ENCODE peak calls at places on chromosomes 1 and 21, in ten cellular contexts. One of them, this sample, is unnamed. For H3K27me3, the result is how much of the 10 kb centered on the place peaks cover.

GRCh38 chr1:109796484-109797305 is 33.0 kb upstream of the EPS8L3 start:
- DNase-seq in ascending aorta: peak
- DNase-seq in MG63: peak
- DNase-seq in mesenchymal stem cell: peak
- DNase-seq in uterus: peak
- DNase-seq in H7: no peak
- DNase-seq in BJ: no peak
- DNase-seq in trophoblast cell: no peak
- DNase-seq in iPS DF 6.9: no peak
- DNase-seq in GM06990: no peak
- DNase-seq in this sample: no peak

GRCh38 chr1:183270541-183271141 is 84.6 kb downstream of the LAMC2 start:
- DNase-seq in BJ: peak
- DNase-seq in H7: no peak
- DNase-seq in iPS DF 6.9: no peak
- DNase-seq in mesenchymal stem cell: peak
- DNase-seq in MG63: peak
- DNase-seq in trophoblast cell: no peak
- DNase-seq in ascending aorta: no peak
- DNase-seq in GM06990: no peak
- DNase-seq in uterus: no peak
- DNase-seq in this sample: no peak

GRCh38 chr21:42539342-42539741 is 25.7 kb downstream of the SLC37A1 start:
- DNase-seq in mesenchymal stem cell: no peak
- DNase-seq in trophoblast cell: no peak
- DNase-seq in H7: no peak
- DNase-seq in ascending aorta: no peak
- DNase-seq in BJ: no peak
- DNase-seq in iPS DF 6.9: no peak
- DNase-seq in GM06990: no peak
- DNase-seq in MG63: no peak
- DNase-seq in uterus: no peak
- DNase-seq in this sample: no peak

GRCh38 chr1:83845437-83846071 is 153.4 kb downstream of the TTLL7 start:
- DNase-seq in trophoblast cell: no peak
- DNase-seq in mesenchymal stem cell: peak
- DNase-seq in uterus: no peak
- DNase-seq in GM06990: no peak
- DNase-seq in MG63: no peak
- DNase-seq in H7: no peak
- DNase-seq in iPS DF 6.9: no peak
- DNase-seq in BJ: no peak
- DNase-seq in ascending aorta: no peak
- DNase-seq in this sample: no peak

GRCh38 chr1:93442276-93442675 is 5.6 kb upstream of the FNBP1L start:
- DNase-seq in GM06990: no peak
- DNase-seq in mesenchymal stem cell: no peak
- DNase-seq in uterus: no peak
- DNase-seq in BJ: peak
- DNase-seq in MG63: no peak
- DNase-seq in H7: no peak
- DNase-seq in ascending aorta: no peak
- DNase-seq in iPS DF 6.9: no peak
- DNase-seq in trophoblast cell: peak
- DNase-seq in this sample: no peak

GRCh38 chr1:78069784-78070183 is 24.0 kb downstream of the GIPC2 start:
- DNase-seq in H7: no peak
- DNase-seq in MG63: no peak
- DNase-seq in uterus: no peak
- DNase-seq in GM06990: no peak
- DNase-seq in BJ: no peak
- DNase-seq in ascending aorta: no peak
- DNase-seq in mesenchymal stem cell: no peak
- DNase-seq in iPS DF 6.9: no peak
- DNase-seq in trophoblast cell: no peak
- DNase-seq in this sample: no peak

GRCh38 chr1:26991310-26992116 is 2.0 kb upstream of the TRNP1 start:
- DNase-seq in mesenchymal stem cell: peak
- DNase-seq in MG63: peak
- DNase-seq in trophoblast cell: no peak
- DNase-seq in H7: peak
- DNase-seq in iPS DF 6.9: no peak
- DNase-seq in ascending aorta: no peak
- DNase-seq in GM06990: no peak
- DNase-seq in uterus: no peak
- DNase-seq in BJ: no peak
- DNase-seq in this sample: no peak

GRCh38 chr21:24844672-24845071 is 762.6 kb downstream of the MRPL39 start:
- DNase-seq in H7: no peak
- DNase-seq in BJ: no peak
- DNase-seq in ascending aorta: no peak
- DNase-seq in mesenchymal stem cell: no peak
- DNase-seq in GM06990: no peak
- DNase-seq in MG63: no peak
- DNase-seq in iPS DF 6.9: no peak
- DNase-seq in uterus: no peak
- DNase-seq in trophoblast cell: no peak
- DNase-seq in this sample: no peak

GRCh38 chr1:116586741-116587143 is 15.9 kb upstream of the CD58 start:
- DNase-seq in H7: peak
- DNase-seq in MG63: no peak
- DNase-seq in BJ: no peak
- DNase-seq in iPS DF 6.9: no peak
- DNase-seq in trophoblast cell: no peak
- DNase-seq in mesenchymal stem cell: no peak
- DNase-seq in uterus: no peak
- DNase-seq in GM06990: no peak
- DNase-seq in ascending aorta: no peak
- DNase-seq in this sample: no peak

GRCh38 chr1:38806090-38806489 is 53.5 kb downstream of the RRAGC start:
- DNase-seq in iPS DF 6.9: no peak
- DNase-seq in GM06990: no peak
- DNase-seq in trophoblast cell: no peak
- DNase-seq in uterus: no peak
- DNase-seq in MG63: no peak
- DNase-seq in ascending aorta: no peak
- DNase-seq in BJ: no peak
- DNase-seq in mesenchymal stem cell: no peak
- DNase-seq in H7: no peak
- DNase-seq in this sample: no peak

GRCh38 chr1:38803647-38804046 is 55.9 kb downstream of the RRAGC start:
- DNase-seq in iPS DF 6.9: no peak
- DNase-seq in trophoblast cell: peak
- DNase-seq in uterus: no peak
- DNase-seq in BJ: no peak
- DNase-seq in GM06990: no peak
- DNase-seq in mesenchymal stem cell: peak
- DNase-seq in MG63: no peak
- DNase-seq in H7: no peak
- DNase-seq in ascending aorta: no peak
- DNase-seq in this sample: no peak

GRCh38 chr1:38800720-38801671 is 58.6 kb downstream of the RRAGC start:
- DNase-seq in GM06990: no peak
- DNase-seq in mesenchymal stem cell: no peak
- DNase-seq in uterus: no peak
- DNase-seq in trophoblast cell: no peak
- DNase-seq in ascending aorta: no peak
- DNase-seq in iPS DF 6.9: no peak
- DNase-seq in BJ: no peak
- DNase-seq in MG63: no peak
- DNase-seq in H7: no peak
- DNase-seq in this sample: no peak

GRCh38 chr1:38804062-38804886 is 55.3 kb downstream of the RRAGC start:
- DNase-seq in H7: peak
- DNase-seq in GM06990: no peak
- DNase-seq in BJ: no peak
- DNase-seq in uterus: no peak
- DNase-seq in MG63: peak
- DNase-seq in trophoblast cell: peak
- DNase-seq in ascending aorta: no peak
- DNase-seq in iPS DF 6.9: no peak
- DNase-seq in mesenchymal stem cell: peak
- DNase-seq in this sample: no peak

DNA sequence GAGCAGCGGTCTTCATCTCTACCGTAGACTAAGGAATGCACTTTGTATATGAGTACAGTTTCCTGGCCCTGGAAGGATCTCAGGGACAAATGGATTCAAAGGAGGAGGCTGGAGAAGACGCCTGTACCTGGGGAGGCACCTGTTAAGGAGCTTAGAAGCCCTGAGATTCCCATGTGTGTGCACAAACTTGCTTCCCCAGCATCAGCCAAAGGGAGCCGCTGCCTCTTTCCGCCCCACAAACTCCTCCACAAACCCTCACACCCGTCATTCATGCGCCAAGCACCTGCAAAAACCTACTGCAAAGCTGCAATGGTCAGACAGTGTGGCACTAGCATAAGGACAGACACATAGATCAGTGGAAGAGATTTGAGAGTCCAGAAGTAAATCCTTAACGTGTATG is 54.5 kb downstream of the RRAGC start:
- DNase-seq in GM06990: no peak
- DNase-seq in ascending aorta: no peak
- DNase-seq in MG63: no peak
- DNase-seq in uterus: no peak
- DNase-seq in iPS DF 6.9: no peak
- DNase-seq in trophoblast cell: no peak
- DNase-seq in H7: no peak
- DNase-seq in BJ: no peak
- DNase-seq in mesenchymal stem cell: no peak
- DNase-seq in this sample: no peak
- H3K27me3 ChIP-seq in GM06990: under half
- H3K27me3 ChIP-seq in ascending aorta: under half
- H3K27me3 ChIP-seq in MG63: under half
- H3K27me3 ChIP-seq in uterus: under half
- H3K27me3 ChIP-seq in iPS DF 6.9: under half
- H3K27me3 ChIP-seq in trophoblast cell: under half
- H3K27me3 ChIP-seq in H7: under half
- H3K27me3 ChIP-seq in BJ: under half
- H3K27me3 ChIP-seq in mesenchymal stem cell: half or more
- H3K27me3 ChIP-seq in this sample: under half

DNA sequence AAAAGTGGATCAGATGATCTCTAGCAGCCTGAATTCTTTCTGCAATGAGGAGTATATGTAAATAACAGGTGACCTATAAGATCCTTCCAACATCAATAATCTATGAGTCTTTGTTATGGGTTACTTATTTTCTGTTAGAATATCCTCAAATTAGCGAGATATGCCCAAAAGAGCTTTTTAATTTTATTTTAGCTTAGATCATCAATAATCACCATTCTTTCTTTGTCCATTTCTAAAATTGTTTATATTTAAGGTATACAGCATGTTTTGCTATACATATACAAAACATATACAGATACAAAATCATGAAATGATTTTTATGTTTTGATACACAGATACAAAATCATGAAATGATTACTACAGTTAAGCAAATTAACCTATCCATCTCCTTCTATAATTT is 11.8 kb downstream of the RABGAP1L start:
- DNase-seq in iPS DF 6.9: no peak
- DNase-seq in GM06990: no peak
- DNase-seq in mesenchymal stem cell: no peak
- DNase-seq in H7: no peak
- DNase-seq in trophoblast cell: no peak
- DNase-seq in BJ: no peak
- DNase-seq in uterus: no peak
- DNase-seq in ascending aorta: no peak
- DNase-seq in MG63: no peak
- DNase-seq in this sample: no peak
- H3K27me3 ChIP-seq in iPS DF 6.9: under half
- H3K27me3 ChIP-seq in GM06990: under half
- H3K27me3 ChIP-seq in mesenchymal stem cell: under half
- H3K27me3 ChIP-seq in H7: under half
- H3K27me3 ChIP-seq in trophoblast cell: under half
- H3K27me3 ChIP-seq in BJ: under half
- H3K27me3 ChIP-seq in uterus: under half
- H3K27me3 ChIP-seq in ascending aorta: under half
- H3K27me3 ChIP-seq in MG63: under half
- H3K27me3 ChIP-seq in this sample: under half

DNA sequence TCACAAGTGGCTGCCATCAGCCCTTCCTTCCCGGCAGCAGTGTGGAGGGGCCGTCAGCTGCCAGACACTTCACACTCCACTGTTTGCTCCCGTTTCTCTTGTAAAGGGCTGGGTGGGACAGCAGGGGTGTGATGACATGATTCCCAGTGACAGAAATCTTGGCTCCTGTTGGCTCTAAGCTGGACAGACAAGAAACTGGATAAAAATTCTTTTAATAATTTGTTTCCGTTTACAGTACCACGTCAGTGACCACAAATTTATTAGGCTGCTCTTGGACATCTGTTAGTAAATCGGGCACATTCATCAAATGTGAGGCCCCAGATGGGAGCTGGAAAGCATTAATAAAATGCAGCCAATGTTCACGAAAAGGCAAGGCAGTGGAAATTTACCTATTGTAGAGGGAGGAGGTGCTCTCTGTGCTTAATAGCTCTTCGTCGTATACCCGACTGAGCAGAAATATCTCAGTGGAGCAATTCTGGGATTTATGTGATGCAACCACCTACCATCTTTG is 353.7 kb upstream of the GREM2 start:
- DNase-seq in uterus: no peak
- DNase-seq in trophoblast cell: no peak
- DNase-seq in H7: no peak
- DNase-seq in GM06990: no peak
- DNase-seq in MG63: no peak
- DNase-seq in BJ: peak
- DNase-seq in mesenchymal stem cell: no peak
- DNase-seq in ascending aorta: no peak
- DNase-seq in iPS DF 6.9: no peak
- DNase-seq in this sample: no peak
- H3K27me3 ChIP-seq in uterus: under half
- H3K27me3 ChIP-seq in trophoblast cell: under half
- H3K27me3 ChIP-seq in H7: under half
- H3K27me3 ChIP-seq in GM06990: under half
- H3K27me3 ChIP-seq in MG63: under half
- H3K27me3 ChIP-seq in BJ: under half
- H3K27me3 ChIP-seq in mesenchymal stem cell: under half
- H3K27me3 ChIP-seq in ascending aorta: under half
- H3K27me3 ChIP-seq in iPS DF 6.9: under half
- H3K27me3 ChIP-seq in this sample: under half

GRCh38 chr1:7382971-7383370 is 388.1 kb upstream of the VAMP3 start:
- DNase-seq in BJ: no peak
- DNase-seq in uterus: no peak
- DNase-seq in H7: no peak
- DNase-seq in trophoblast cell: no peak
- DNase-seq in mesenchymal stem cell: no peak
- DNase-seq in GM06990: no peak
- DNase-seq in MG63: no peak
- DNase-seq in iPS DF 6.9: no peak
- DNase-seq in ascending aorta: peak
- DNase-seq in this sample: no peak
- H3K27me3 ChIP-seq in BJ: under half
- H3K27me3 ChIP-seq in uterus: under half
- H3K27me3 ChIP-seq in H7: under half
- H3K27me3 ChIP-seq in trophoblast cell: under half
- H3K27me3 ChIP-seq in mesenchymal stem cell: under half
- H3K27me3 ChIP-seq in GM06990: under half
- H3K27me3 ChIP-seq in MG63: under half
- H3K27me3 ChIP-seq in iPS DF 6.9: under half
- H3K27me3 ChIP-seq in ascending aorta: under half
- H3K27me3 ChIP-seq in this sample: under half

DNA sequence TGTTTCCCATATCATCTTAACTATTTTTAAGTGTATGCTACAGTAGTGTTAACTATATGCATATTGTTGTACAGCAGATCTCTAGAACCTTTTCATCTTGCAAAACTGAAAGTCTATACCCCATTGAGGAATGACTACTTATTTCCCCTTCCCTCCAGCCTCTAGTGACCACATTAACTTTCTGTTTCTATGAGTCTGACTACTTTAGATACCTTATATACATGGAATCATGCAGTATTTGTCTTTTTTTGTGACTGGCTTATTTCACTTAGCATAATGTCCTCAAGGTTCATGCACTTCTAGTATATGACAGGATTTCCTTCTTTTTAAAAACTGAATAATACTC is 96.5 kb upstream of the BTG3 start:
- DNase-seq in H7: no peak
- DNase-seq in mesenchymal stem cell: no peak
- DNase-seq in BJ: no peak
- DNase-seq in GM06990: peak
- DNase-seq in MG63: no peak
- DNase-seq in ascending aorta: no peak
- DNase-seq in iPS DF 6.9: no peak
- DNase-seq in trophoblast cell: no peak
- DNase-seq in uterus: no peak
- DNase-seq in this sample: no peak
- H3K27me3 ChIP-seq in H7: under half
- H3K27me3 ChIP-seq in mesenchymal stem cell: under half
- H3K27me3 ChIP-seq in BJ: under half
- H3K27me3 ChIP-seq in GM06990: under half
- H3K27me3 ChIP-seq in MG63: under half
- H3K27me3 ChIP-seq in ascending aorta: under half
- H3K27me3 ChIP-seq in iPS DF 6.9: under half
- H3K27me3 ChIP-seq in trophoblast cell: under half
- H3K27me3 ChIP-seq in uterus: under half
- H3K27me3 ChIP-seq in this sample: under half

This sample was measured in CD4-positive, alpha-beta memory T cell.